ENCODE peak calls at places on chromosome 2, in four cellular contexts. H is CD8-positive, alpha-beta T cell; N is left ventricle myocardium inferior; J is GM13976. T is an unnamed sample.

GRCh38 chr2:63658176-63658968 is 69.6 kb downstream of the MDH1 start:
- DNase-seq in H (no peak), J (no peak), N (no peak), T (no peak)

GRCh38 chr2:210859314-210859713 is 302.9 kb downstream of the CPS1 start:
- DNase-seq in J (no peak), H (no peak), N (no peak), T (no peak)

GRCh38 chr2:212939777-212940531 is 211.5 kb downstream of the IKZF2 start:
- DNase-seq in J (no peak), N (no peak), H (no peak), T (no peak)

GRCh38 chr2:222160944-222161343 is 137.9 kb downstream of the PAX3 start:
- DNase-seq in H (no peak), J (no peak), N (no peak), T (no peak)

GRCh38 chr2:222656544-222657446 is 903 bp upstream of the FARSB start:
- DNase-seq in J (no peak), N (no peak), H (no peak), T (no peak)

GRCh38 chr2:8656160-8656641 is 25.7 kb upstream of the ID2 start:
- DNase-seq in N (no peak), H (no peak), J (no peak), T (no peak)

GRCh38 chr2:190202604-190203003 is 117.0 kb downstream of the HIBCH start:
- DNase-seq in H (no peak), N (no peak), J (no peak), T (no peak)

GRCh38 chr2:223815186-223815883 is 22.0 kb downstream of the AP1S3 start:
- DNase-seq in H (no peak), N (no peak), J (no peak), T (no peak)

GRCh38 chr2:204669386-204669785 is 124.1 kb downstream of the PARD3B start:
- DNase-seq in N (no peak), J (no peak), H (no peak), T (no peak)

GRCh38 chr2:30201990-30202389 is 29.3 kb upstream of the LBH start:
- DNase-seq in J (no peak), H (no peak), N (peak), T (no peak)

GRCh38 chr2:155310589-155310988 is 612.1 kb downstream of the KCNJ3 start:
- DNase-seq in J (no peak), H (no peak), N (no peak), T (no peak)

GRCh38 chr2:228318218-228318617 is 136.7 kb upstream of the SPHKAP start:
- DNase-seq in N (no peak), J (no peak), H (no peak), T (no peak)

GRCh38 chr2:47272031-47272864 is 117.1 kb upstream of the STPG4 start:
- DNase-seq in H (peak), J (peak), N (peak), T (peak)

GRCh38 chr2:98923244-98923940 is 12.6 kb downstream of the CRACDL start:
- DNase-seq in H (no peak), N (no peak), J (no peak), T (no peak)

GRCh38 chr2:119644186-119644585 is 34.8 kb upstream of the TMEM177 start:
- DNase-seq in J (no peak), H (no peak), N (no peak), T (no peak)

GRCh38 chr2:44330801-44331200 is 30.5 kb downstream of the PREPL start:
- DNase-seq in H (no peak), N (no peak), J (no peak), T (no peak)

GRCh38 chr2:102437122-102437521 is 14.2 kb downstream of the IL18RAP start:
- DNase-seq in H (no peak), J (no peak), N (no peak), T (no peak)

GRCh38 chr2:41194235-41194634 is 742.3 kb upstream of the SLC8A1 start:
- DNase-seq in N (peak), J (no peak), H (no peak), T (no peak)

GRCh38 chr2:216017365-216017764 is 4.0 kb upstream of the MREG start:
- DNase-seq in N (no peak), H (no peak), J (no peak), T (peak)

GRCh38 chr2:190533968-190534309 is 583 bp downstream of the NEMP2 start:
- DNase-seq in N (no peak), J (no peak), H (peak), T (no peak)

GRCh38 chr2:216956820-216957493 is 97.1 kb upstream of the TNP1 start:
- DNase-seq in H (no peak), N (no peak), J (no peak), T (no peak)

GRCh38 chr2:9292426-9292825 is 85.8 kb downstream of the ASAP2 start:
- DNase-seq in N (no peak), J (no peak), H (no peak), T (no peak)

GRCh38 chr2:21422050-21422449 is 298.3 kb downstream of the TDRD15 start:
- DNase-seq in J (peak), N (peak), H (no peak), T (peak)

GRCh38 chr2:158969717-158970521 is 1.5 kb downstream of the TANC1 start:
- DNase-seq in N (peak), H (no peak), J (no peak), T (no peak)

GRCh38 chr2:10494351-10495066 is 46.4 kb upstream of the ODC1 start:
- DNase-seq in N (no peak), H (no peak), J (peak), T (no peak)

GRCh38 chr2:61640406-61640805 is 102.2 kb upstream of the XPO1 start:
- DNase-seq in J (no peak), H (no peak), N (no peak), T (no peak)

GRCh38 chr2:31287681-31288080 is 53.7 kb downstream of the EHD3 start:
- DNase-seq in J (no peak), H (no peak), N (no peak), T (no peak)

GRCh38 chr2:168494190-168494711 is 38.2 kb downstream of the CERS6 start:
- DNase-seq in N (no peak), H (no peak), J (no peak), T (no peak)

GRCh38 chr2:172988728-172989127 is 86.9 kb upstream of the MAP3K20 start:
- DNase-seq in J (no peak), N (no peak), H (no peak), T (no peak)
- TF ChIP-seq CTCF in J (no peak), N (no peak), H (no peak), T (no peak)

DNA sequence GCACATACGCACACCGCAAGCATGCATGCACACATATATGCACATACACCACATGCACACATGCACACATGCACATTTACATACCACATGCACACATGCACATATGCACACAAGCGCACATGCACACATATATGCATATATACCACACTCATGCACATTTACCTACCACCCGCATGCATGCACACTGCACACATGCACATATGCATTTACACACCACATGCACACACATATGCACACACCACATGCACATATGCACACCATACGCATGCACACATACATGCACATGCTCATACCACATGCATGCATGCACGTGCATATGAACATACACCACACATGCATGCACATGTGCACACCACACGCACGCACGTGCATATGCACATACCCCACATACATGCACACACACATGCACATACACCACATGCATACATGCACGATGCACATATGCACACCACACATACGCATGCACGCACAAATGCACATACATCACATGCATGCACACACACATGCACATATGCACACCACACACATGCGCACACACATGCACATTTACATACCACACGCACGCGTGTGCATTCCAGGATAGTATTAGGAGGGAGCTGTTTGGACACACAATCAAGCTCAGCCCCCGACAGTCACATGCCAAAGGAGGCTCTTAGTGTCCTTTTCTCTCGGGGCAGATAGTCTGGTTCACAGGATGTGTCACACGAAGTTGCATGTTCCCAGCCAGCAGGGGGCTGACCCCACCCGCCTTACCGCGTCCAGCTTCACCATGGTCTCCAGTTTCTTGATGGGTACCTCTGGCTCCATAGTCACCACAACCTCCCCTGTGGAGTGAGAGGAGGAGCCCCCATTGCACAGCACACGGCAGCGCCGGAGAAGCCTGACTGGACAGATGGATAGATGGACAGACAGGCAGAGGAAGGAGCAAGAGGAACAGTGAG is 5.9 kb downstream of the OTOF start:
- DNase-seq in J (no peak), N (no peak), H (no peak), T (no peak)
- TF ChIP-seq CTCF in J (no peak), N (peak), H (no peak), T (no peak)

GRCh38 chr2:66581461-66582363 is 146.8 kb downstream of the MEIS1 start:
- DNase-seq in H (no peak), J (peak), N (no peak), T (peak)

GRCh38 chr2:66584011-66584410 is 149.1 kb downstream of the MEIS1 start:
- DNase-seq in N (no peak), H (no peak), J (no peak), T (no peak)

GRCh38 chr2:66580343-66580954 is 145.5 kb downstream of the MEIS1 start:
- DNase-seq in J (no peak), H (no peak), N (no peak), T (no peak)

GRCh38 chr2:66582975-66583842 is 148.3 kb downstream of the MEIS1 start:
- DNase-seq in J (no peak), H (no peak), N (no peak), T (no peak)

GRCh38 chr2:66582364-66582974 is 147.5 kb downstream of the MEIS1 start:
- DNase-seq in H (no peak), J (no peak), N (no peak), T (no peak)
- TF ChIP-seq CTCF in H (no peak), J (no peak), N (no peak), T (no peak)

GRCh38 chr2:54054774-54055173 is 60.6 kb upstream of the ACYP2 start:
- DNase-seq in J (no peak), H (no peak), N (no peak), T (no peak)

GRCh38 chr2:54050445-54050844 is 65.0 kb upstream of the ACYP2 start:
- DNase-seq in J (no peak), H (no peak), N (no peak), T (no peak)

GRCh38 chr2:54053830-54054229 is 61.6 kb upstream of the ACYP2 start:
- DNase-seq in J (no peak), H (no peak), N (no peak), T (no peak)

GRCh38 chr2:54054271-54054670 is 61.1 kb upstream of the ACYP2 start:
- DNase-seq in J (peak), H (no peak), N (no peak), T (peak)

DNA sequence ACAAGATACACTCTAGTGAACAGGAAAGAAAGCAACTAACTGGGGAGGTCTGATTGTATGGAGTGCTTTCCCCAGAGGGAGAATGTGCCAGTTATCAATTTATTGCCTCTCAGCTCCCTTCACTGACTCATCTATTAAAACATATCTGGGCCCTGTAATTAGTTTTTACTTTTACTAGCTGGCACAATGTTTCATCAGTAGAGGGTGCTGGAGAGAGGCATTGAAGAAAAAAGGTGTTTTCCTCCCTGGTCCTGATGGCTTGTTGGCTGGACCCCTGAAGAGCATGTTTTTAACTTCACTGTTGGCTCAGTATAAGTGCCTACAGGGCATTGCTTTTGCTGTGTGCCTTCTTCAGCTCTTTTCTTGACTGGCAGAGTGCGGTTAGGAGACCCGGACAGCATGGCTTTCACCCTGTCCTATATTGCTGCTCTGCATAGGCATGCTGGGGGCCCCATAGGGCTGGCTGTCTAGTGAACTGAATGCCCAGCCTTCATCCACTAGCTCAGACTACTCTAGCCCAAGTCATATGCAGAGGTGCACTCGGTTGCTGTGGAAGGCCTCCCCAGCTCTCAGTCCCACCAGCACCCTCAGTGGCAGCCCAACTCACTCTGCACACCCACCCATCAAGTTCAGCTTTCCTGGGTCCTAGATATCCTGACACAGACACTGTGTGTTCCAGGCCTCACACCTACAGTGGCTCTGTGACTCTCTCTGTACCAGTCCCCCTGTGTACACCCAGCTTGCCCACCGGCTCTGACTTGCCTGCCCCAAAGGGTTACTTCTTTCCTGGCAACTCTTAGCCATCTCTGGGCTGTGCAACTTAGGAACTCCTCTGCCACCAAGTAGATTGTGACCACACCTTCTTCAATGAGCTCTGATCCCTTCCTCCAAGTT is 62.3 kb upstream of the ACYP2 start:
- DNase-seq in N (no peak), H (no peak), J (no peak), T (no peak)
- TF ChIP-seq CTCF in N (no peak), H (no peak), J (peak), T (peak)

GRCh38 chr2:109216332-109216731 is 87.3 kb downstream of the SH3RF3 start:
- DNase-seq in J (no peak), N (no peak), H (no peak), T (no peak)
- TF ChIP-seq CTCF in J (no peak), N (no peak), H (no peak), T (no peak)

GRCh38 chr2:171260471-171261424 is 100.1 kb upstream of the TLK1 start:
- DNase-seq in H (no peak), J (peak), N (no peak), T (peak)
- TF ChIP-seq CTCF in H (no peak), J (no peak), N (no peak), T (peak)

GRCh38 chr2:97716695-97717617 is 3.6 kb downstream of the ZAP70 start:
- DNase-seq in H (no peak), J (no peak), N (peak), T (no peak)
- TF ChIP-seq CTCF in H (no peak), J (no peak), N (no peak), T (no peak)